ENCODE peak calls at places on chromosomes 7 and 10, in six cellular contexts. One of them, this sample, is unnamed.

GRCh38 chr10:12299222-12299973 is 49.9 kb upstream of the CAMK1D start:
- DNase-seq in fibroblast of mammary gland: no peak
- DNase-seq in HFFc6: no peak
- DNase-seq in HCT116: no peak
- DNase-seq in lower leg skin: no peak
- DNase-seq in tibial nerve: no peak
- DNase-seq in this sample: no peak

GRCh38 chr7:111011500-111011899 is 79.4 kb upstream of the LRRN3 start:
- DNase-seq in fibroblast of mammary gland: no peak
- DNase-seq in lower leg skin: no peak
- DNase-seq in HCT116: no peak
- DNase-seq in tibial nerve: no peak
- DNase-seq in HFFc6: no peak
- DNase-seq in this sample: peak

GRCh38 chr10:78757542-78757941 is 311.2 kb upstream of the ZMIZ1 start:
- DNase-seq in HFFc6: peak
- DNase-seq in fibroblast of mammary gland: peak
- DNase-seq in lower leg skin: no peak
- DNase-seq in tibial nerve: no peak
- DNase-seq in HCT116: no peak
- DNase-seq in this sample: peak

GRCh38 chr7:121519548-121520521 is 123.7 kb upstream of the FAM3C start:
- DNase-seq in fibroblast of mammary gland: peak
- DNase-seq in HFFc6: no peak
- DNase-seq in tibial nerve: no peak
- DNase-seq in lower leg skin: no peak
- DNase-seq in HCT116: no peak
- DNase-seq in this sample: no peak

GRCh38 chr7:135862586-135863361 is 114.2 kb upstream of the FAM180A start:
- DNase-seq in fibroblast of mammary gland: no peak
- DNase-seq in HFFc6: no peak
- DNase-seq in tibial nerve: no peak
- DNase-seq in lower leg skin: no peak
- DNase-seq in HCT116: no peak
- DNase-seq in this sample: no peak

GRCh38 chr10:11874568-11875182 is 51.5 kb downstream of the PROSER2 start:
- DNase-seq in tibial nerve: no peak
- DNase-seq in fibroblast of mammary gland: peak
- DNase-seq in HCT116: peak
- DNase-seq in lower leg skin: peak
- DNase-seq in HFFc6: no peak
- DNase-seq in this sample: peak

GRCh38 chr7:82164813-82165212 is 278.8 kb downstream of the CACNA2D1 start:
- DNase-seq in tibial nerve: peak
- DNase-seq in HFFc6: peak
- DNase-seq in fibroblast of mammary gland: peak
- DNase-seq in lower leg skin: peak
- DNase-seq in HCT116: no peak
- DNase-seq in this sample: no peak

GRCh38 chr10:130810856-130811255 is 500.7 kb downstream of the TCERG1L start:
- DNase-seq in tibial nerve: no peak
- DNase-seq in lower leg skin: no peak
- DNase-seq in HFFc6: no peak
- DNase-seq in fibroblast of mammary gland: no peak
- DNase-seq in HCT116: no peak
- DNase-seq in this sample: no peak

GRCh38 chr10:11509036-11509435 is 102.4 kb downstream of the USP6NL start:
- DNase-seq in fibroblast of mammary gland: no peak
- DNase-seq in lower leg skin: no peak
- DNase-seq in HFFc6: no peak
- DNase-seq in tibial nerve: no peak
- DNase-seq in HCT116: no peak
- DNase-seq in this sample: no peak

GRCh38 chr7:99551329-99551728 is 585 bp downstream of the FAM200A start:
- DNase-seq in HFFc6: no peak
- DNase-seq in lower leg skin: no peak
- DNase-seq in HCT116: no peak
- DNase-seq in fibroblast of mammary gland: peak
- DNase-seq in tibial nerve: no peak
- DNase-seq in this sample: no peak

GRCh38 chr7:14332155-14332554 is 342.7 kb upstream of the ETV1 start:
- DNase-seq in HFFc6: no peak
- DNase-seq in lower leg skin: no peak
- DNase-seq in HCT116: no peak
- DNase-seq in fibroblast of mammary gland: peak
- DNase-seq in tibial nerve: no peak
- DNase-seq in this sample: no peak

GRCh38 chr10:76049581-76050290 is 618.3 kb downstream of the LRMDA start:
- DNase-seq in tibial nerve: no peak
- DNase-seq in fibroblast of mammary gland: peak
- DNase-seq in HFFc6: no peak
- DNase-seq in lower leg skin: no peak
- DNase-seq in HCT116: no peak
- DNase-seq in this sample: no peak

DNA sequence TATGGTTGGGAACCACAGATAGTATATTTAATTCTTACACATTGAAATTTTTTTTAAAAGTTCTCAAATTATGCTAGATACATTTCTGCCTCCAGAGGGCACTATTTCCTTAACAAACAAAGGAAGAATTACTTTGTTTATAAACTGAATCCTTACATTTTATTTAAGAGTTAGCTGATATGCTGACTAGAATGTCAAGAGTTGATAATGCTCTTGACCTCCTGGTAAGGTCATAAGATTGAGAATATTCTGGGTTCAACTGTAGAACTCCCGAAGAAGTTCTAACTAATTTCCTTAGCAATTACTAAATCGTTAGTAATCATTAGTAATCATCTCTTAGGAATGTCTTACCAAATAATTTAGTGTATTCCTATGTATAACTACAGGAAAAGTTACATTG is 95.3 kb upstream of the CYP26C1 start:
- DNase-seq in HCT116: peak
- DNase-seq in tibial nerve: peak
- DNase-seq in HFFc6: peak
- DNase-seq in fibroblast of mammary gland: peak
- DNase-seq in lower leg skin: no peak
- DNase-seq in this sample: peak
- TF ChIP-seq CTCF in HCT116: peak
- TF ChIP-seq CTCF in tibial nerve: peak
- TF ChIP-seq CTCF in HFFc6: peak
- TF ChIP-seq CTCF in fibroblast of mammary gland: peak
- TF ChIP-seq CTCF in lower leg skin: no peak
- TF ChIP-seq CTCF in this sample: peak

DNA sequence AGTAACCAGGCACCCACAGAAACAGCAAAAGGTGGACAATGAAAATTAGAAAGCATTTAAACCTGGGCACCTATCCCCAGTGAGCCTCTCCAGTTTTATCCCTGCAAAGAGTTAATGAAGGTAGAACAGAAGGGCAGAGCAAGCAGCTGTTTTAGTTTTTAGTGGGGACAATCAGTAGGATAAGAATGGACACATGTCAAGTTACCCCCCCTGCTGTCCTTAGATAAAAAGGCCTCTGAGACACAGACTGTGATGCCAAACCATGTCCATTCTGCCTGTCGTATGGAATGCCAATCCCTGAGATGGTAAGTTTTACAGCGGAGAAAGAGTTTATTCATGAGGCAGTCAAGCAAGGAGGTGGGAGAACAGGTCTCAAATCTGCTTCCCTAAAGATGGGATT is 162.6 kb upstream of the AGR3 start:
- DNase-seq in HCT116: no peak
- DNase-seq in fibroblast of mammary gland: no peak
- DNase-seq in HFFc6: no peak
- DNase-seq in tibial nerve: no peak
- DNase-seq in lower leg skin: no peak
- DNase-seq in this sample: no peak
- TF ChIP-seq CTCF in HCT116: no peak
- TF ChIP-seq CTCF in fibroblast of mammary gland: no peak
- TF ChIP-seq CTCF in HFFc6: peak
- TF ChIP-seq CTCF in tibial nerve: no peak
- TF ChIP-seq CTCF in lower leg skin: no peak
- TF ChIP-seq CTCF in this sample: no peak

GRCh38 chr7:105387621-105388372 is 924 bp downstream of the SRPK2 start:
- DNase-seq in fibroblast of mammary gland: peak
- DNase-seq in HFFc6: peak
- DNase-seq in tibial nerve: peak
- DNase-seq in lower leg skin: peak
- DNase-seq in HCT116: no peak
- DNase-seq in this sample: peak
- TF ChIP-seq CTCF in fibroblast of mammary gland: no peak
- TF ChIP-seq CTCF in HFFc6: peak
- TF ChIP-seq CTCF in tibial nerve: peak
- TF ChIP-seq CTCF in lower leg skin: no peak
- TF ChIP-seq CTCF in HCT116: no peak
- TF ChIP-seq CTCF in this sample: no peak

GRCh38 chr7:129652914-129653313 is 41.4 kb downstream of the NRF1 start:
- DNase-seq in fibroblast of mammary gland: no peak
- DNase-seq in lower leg skin: no peak
- DNase-seq in HCT116: no peak
- DNase-seq in HFFc6: no peak
- DNase-seq in tibial nerve: no peak
- DNase-seq in this sample: no peak

GRCh38 chr7:129646369-129647021 is 35.0 kb downstream of the NRF1 start:
- DNase-seq in lower leg skin: no peak
- DNase-seq in fibroblast of mammary gland: no peak
- DNase-seq in HCT116: no peak
- DNase-seq in HFFc6: no peak
- DNase-seq in tibial nerve: no peak
- DNase-seq in this sample: no peak

GRCh38 chr7:129644634-129645230 is 33.2 kb downstream of the NRF1 start:
- DNase-seq in lower leg skin: no peak
- DNase-seq in HFFc6: peak
- DNase-seq in fibroblast of mammary gland: peak
- DNase-seq in tibial nerve: no peak
- DNase-seq in HCT116: peak
- DNase-seq in this sample: peak

GRCh38 chr7:129650056-129650758 is 38.7 kb downstream of the NRF1 start:
- DNase-seq in HFFc6: no peak
- DNase-seq in lower leg skin: no peak
- DNase-seq in fibroblast of mammary gland: no peak
- DNase-seq in tibial nerve: no peak
- DNase-seq in HCT116: no peak
- DNase-seq in this sample: no peak

GRCh38 chr7:129649128-129649690 is 37.7 kb downstream of the NRF1 start:
- DNase-seq in tibial nerve: no peak
- DNase-seq in HCT116: no peak
- DNase-seq in fibroblast of mammary gland: no peak
- DNase-seq in lower leg skin: no peak
- DNase-seq in HFFc6: no peak
- DNase-seq in this sample: no peak
- TF ChIP-seq CTCF in tibial nerve: no peak
- TF ChIP-seq CTCF in HCT116: no peak
- TF ChIP-seq CTCF in fibroblast of mammary gland: no peak
- TF ChIP-seq CTCF in lower leg skin: no peak
- TF ChIP-seq CTCF in HFFc6: no peak
- TF ChIP-seq CTCF in this sample: no peak

DNA sequence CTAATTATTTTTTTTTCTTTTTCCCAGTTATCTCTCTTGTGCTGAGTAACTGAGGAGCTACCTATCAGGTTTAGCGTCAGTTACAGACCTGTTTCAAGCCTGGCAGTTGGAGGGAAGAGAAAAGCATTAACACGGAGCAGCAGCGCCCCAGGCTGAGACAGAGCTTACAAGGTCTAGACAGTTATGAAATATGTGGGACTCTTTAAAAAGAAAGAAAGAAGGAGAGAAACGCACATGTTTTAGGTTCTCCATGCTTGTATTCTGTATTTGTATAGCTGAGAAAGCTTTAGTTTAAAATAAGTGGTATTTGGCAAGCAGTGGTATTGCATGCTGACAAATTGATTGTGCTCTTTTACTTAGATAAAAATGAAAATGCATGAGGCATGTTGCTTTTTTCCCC is 157.6 kb downstream of the GRK5 start:
- DNase-seq in HFFc6: no peak
- DNase-seq in tibial nerve: no peak
- DNase-seq in lower leg skin: no peak
- DNase-seq in HCT116: no peak
- DNase-seq in fibroblast of mammary gland: peak
- DNase-seq in this sample: no peak
- TF ChIP-seq CTCF in HFFc6: peak
- TF ChIP-seq CTCF in tibial nerve: no peak
- TF ChIP-seq CTCF in lower leg skin: no peak
- TF ChIP-seq CTCF in HCT116: no peak
- TF ChIP-seq CTCF in fibroblast of mammary gland: peak
- TF ChIP-seq CTCF in this sample: no peak

GRCh38 chr7:54996391-54996790 is 22.4 kb upstream of the EGFR start:
- DNase-seq in fibroblast of mammary gland: no peak
- DNase-seq in HFFc6: no peak
- DNase-seq in tibial nerve: no peak
- DNase-seq in HCT116: no peak
- DNase-seq in lower leg skin: no peak
- DNase-seq in this sample: no peak
- TF ChIP-seq CTCF in fibroblast of mammary gland: no peak
- TF ChIP-seq CTCF in HFFc6: no peak
- TF ChIP-seq CTCF in tibial nerve: no peak
- TF ChIP-seq CTCF in HCT116: no peak
- TF ChIP-seq CTCF in lower leg skin: no peak
- TF ChIP-seq CTCF in this sample: no peak